ENCODE peak calls at places on chromosomes 1 and 21, in ten cellular contexts. One of them, this sample, is unnamed.

GRCh38 chr1:169928438-169929209 is 34.9 kb upstream of the SCYL3 start:
- DNase-seq in glutamatergic neuron: no peak
- DNase-seq in SK-N-SH: peak; percentile 28
- DNase-seq in esophagus muscularis mucosa: no peak
- DNase-seq in neural crest cell: no peak
- DNase-seq in keratinocyte: no peak
- DNase-seq in pancreas: no peak
- DNase-seq in brain microvascular endothelial cell: no peak
- DNase-seq in foreskin fibroblast: peak; percentile 26
- DNase-seq in psoas muscle: no peak
- DNase-seq in this sample: no peak

GRCh38 chr1:10494754-10495474 is 20.2 kb downstream of the PEX14 start:
- DNase-seq in pancreas: peak; percentile 81
- DNase-seq in glutamatergic neuron: peak; percentile 90
- DNase-seq in keratinocyte: no peak
- DNase-seq in esophagus muscularis mucosa: peak; percentile 93
- DNase-seq in foreskin fibroblast: peak; percentile 44
- DNase-seq in SK-N-SH: peak; percentile 84
- DNase-seq in brain microvascular endothelial cell: peak; percentile 42
- DNase-seq in psoas muscle: peak; percentile 78
- DNase-seq in neural crest cell: peak; percentile 89
- DNase-seq in this sample: peak; percentile 91

GRCh38 chr1:153565529-153566374 is at the start of gene S100A2:
- DNase-seq in esophagus muscularis mucosa: no peak
- DNase-seq in neural crest cell: no peak
- DNase-seq in brain microvascular endothelial cell: peak; percentile 77
- DNase-seq in psoas muscle: peak; percentile 72
- DNase-seq in foreskin fibroblast: peak; percentile 94
- DNase-seq in SK-N-SH: no peak
- DNase-seq in pancreas: peak; percentile 64
- DNase-seq in glutamatergic neuron: no peak
- DNase-seq in keratinocyte: peak; percentile 99
- DNase-seq in this sample: no peak

GRCh38 chr21:26637346-26637745 is 64.3 kb upstream of the CYYR1 start:
- DNase-seq in glutamatergic neuron: no peak
- DNase-seq in brain microvascular endothelial cell: no peak
- DNase-seq in SK-N-SH: no peak
- DNase-seq in neural crest cell: no peak
- DNase-seq in psoas muscle: no peak
- DNase-seq in esophagus muscularis mucosa: no peak
- DNase-seq in keratinocyte: no peak
- DNase-seq in foreskin fibroblast: no peak
- DNase-seq in pancreas: no peak
- DNase-seq in this sample: no peak

GRCh38 chr1:19455353-19455752 is 30.0 kb downstream of the CAPZB start:
- DNase-seq in glutamatergic neuron: no peak
- DNase-seq in SK-N-SH: peak; percentile 47
- DNase-seq in pancreas: no peak
- DNase-seq in neural crest cell: no peak
- DNase-seq in foreskin fibroblast: no peak
- DNase-seq in esophagus muscularis mucosa: no peak
- DNase-seq in brain microvascular endothelial cell: no peak
- DNase-seq in keratinocyte: no peak
- DNase-seq in psoas muscle: no peak
- DNase-seq in this sample: no peak

GRCh38 chr1:60461889-60462595 is 388.5 kb upstream of the C1orf87 start:
- DNase-seq in psoas muscle: no peak
- DNase-seq in SK-N-SH: no peak
- DNase-seq in esophagus muscularis mucosa: no peak
- DNase-seq in neural crest cell: no peak
- DNase-seq in brain microvascular endothelial cell: no peak
- DNase-seq in glutamatergic neuron: no peak
- DNase-seq in foreskin fibroblast: peak; percentile 3
- DNase-seq in pancreas: no peak
- DNase-seq in keratinocyte: no peak
- DNase-seq in this sample: no peak

GRCh38 chr1:235030919-235031596 is 97.6 kb downstream of the TOMM20 start:
- DNase-seq in brain microvascular endothelial cell: no peak
- DNase-seq in esophagus muscularis mucosa: no peak
- DNase-seq in keratinocyte: no peak
- DNase-seq in glutamatergic neuron: no peak
- DNase-seq in pancreas: no peak
- DNase-seq in SK-N-SH: no peak
- DNase-seq in foreskin fibroblast: no peak
- DNase-seq in neural crest cell: no peak
- DNase-seq in psoas muscle: no peak
- DNase-seq in this sample: no peak

GRCh38 chr1:230351516-230351915 is 74.6 kb downstream of the PGBD5 start:
- DNase-seq in foreskin fibroblast: no peak
- DNase-seq in esophagus muscularis mucosa: no peak
- DNase-seq in neural crest cell: no peak
- DNase-seq in pancreas: no peak
- DNase-seq in brain microvascular endothelial cell: no peak
- DNase-seq in glutamatergic neuron: no peak
- DNase-seq in psoas muscle: no peak
- DNase-seq in keratinocyte: no peak
- DNase-seq in SK-N-SH: no peak
- DNase-seq in this sample: no peak

GRCh38 chr1:25973610-25974355 is 24.1 kb downstream of the PAFAH2 start:
- DNase-seq in pancreas: no peak
- DNase-seq in glutamatergic neuron: no peak
- DNase-seq in foreskin fibroblast: no peak
- DNase-seq in neural crest cell: no peak
- DNase-seq in SK-N-SH: no peak
- DNase-seq in keratinocyte: no peak
- DNase-seq in brain microvascular endothelial cell: no peak
- DNase-seq in psoas muscle: no peak
- DNase-seq in esophagus muscularis mucosa: no peak
- DNase-seq in this sample: no peak

GRCh38 chr1:16183765-16184556 is 28.1 kb upstream of the EPHA2 start:
- DNase-seq in glutamatergic neuron: no peak
- DNase-seq in psoas muscle: no peak
- DNase-seq in SK-N-SH: no peak
- DNase-seq in pancreas: no peak
- DNase-seq in esophagus muscularis mucosa: no peak
- DNase-seq in brain microvascular endothelial cell: no peak
- DNase-seq in neural crest cell: no peak
- DNase-seq in keratinocyte: no peak
- DNase-seq in foreskin fibroblast: no peak
- DNase-seq in this sample: no peak

GRCh38 chr1:159958721-159959380 is 4.8 kb upstream of the SLAMF9 start:
- DNase-seq in keratinocyte: no peak
- DNase-seq in neural crest cell: no peak
- DNase-seq in foreskin fibroblast: no peak
- DNase-seq in brain microvascular endothelial cell: no peak
- DNase-seq in pancreas: no peak
- DNase-seq in SK-N-SH: no peak
- DNase-seq in psoas muscle: no peak
- DNase-seq in esophagus muscularis mucosa: no peak
- DNase-seq in glutamatergic neuron: no peak
- DNase-seq in this sample: no peak

GRCh38 chr1:30417701-30418425 is 305.5 kb downstream of the MATN1 start:
- DNase-seq in pancreas: no peak
- DNase-seq in foreskin fibroblast: no peak
- DNase-seq in neural crest cell: peak; percentile 0
- DNase-seq in psoas muscle: no peak
- DNase-seq in keratinocyte: no peak
- DNase-seq in esophagus muscularis mucosa: peak; percentile 42
- DNase-seq in brain microvascular endothelial cell: no peak
- DNase-seq in SK-N-SH: no peak
- DNase-seq in glutamatergic neuron: no peak
- DNase-seq in this sample: peak; percentile 74

GRCh38 chr1:23394664-23395063 is 25.0 kb upstream of the ZNF436 start:
- DNase-seq in glutamatergic neuron: no peak
- DNase-seq in neural crest cell: peak; percentile 18
- DNase-seq in brain microvascular endothelial cell: peak; percentile 47
- DNase-seq in esophagus muscularis mucosa: peak; percentile 97
- DNase-seq in foreskin fibroblast: peak; percentile 72
- DNase-seq in SK-N-SH: peak; percentile 50
- DNase-seq in psoas muscle: peak; percentile 90
- DNase-seq in keratinocyte: no peak
- DNase-seq in pancreas: no peak
- DNase-seq in this sample: no peak

GRCh38 chr1:85450832-85451231 is 14.1 kb downstream of the DDAH1 start:
- DNase-seq in brain microvascular endothelial cell: no peak
- DNase-seq in foreskin fibroblast: no peak
- DNase-seq in keratinocyte: no peak
- DNase-seq in neural crest cell: no peak
- DNase-seq in psoas muscle: peak; percentile 54
- DNase-seq in pancreas: no peak
- DNase-seq in SK-N-SH: no peak
- DNase-seq in esophagus muscularis mucosa: no peak
- DNase-seq in glutamatergic neuron: no peak
- DNase-seq in this sample: no peak

GRCh38 chr1:30190481-30191153 is 532.8 kb downstream of the MATN1 start:
- DNase-seq in psoas muscle: no peak
- DNase-seq in SK-N-SH: no peak
- DNase-seq in brain microvascular endothelial cell: no peak
- DNase-seq in keratinocyte: no peak
- DNase-seq in foreskin fibroblast: no peak
- DNase-seq in pancreas: no peak
- DNase-seq in esophagus muscularis mucosa: peak; percentile 75
- DNase-seq in neural crest cell: no peak
- DNase-seq in glutamatergic neuron: no peak
- DNase-seq in this sample: peak; percentile 51

GRCh38 chr1:36717431-36717830 is 234.7 kb upstream of the CSF3R start:
- DNase-seq in esophagus muscularis mucosa: no peak
- DNase-seq in brain microvascular endothelial cell: no peak
- DNase-seq in psoas muscle: no peak
- DNase-seq in keratinocyte: no peak
- DNase-seq in pancreas: no peak
- DNase-seq in foreskin fibroblast: no peak
- DNase-seq in SK-N-SH: no peak
- DNase-seq in glutamatergic neuron: no peak
- DNase-seq in neural crest cell: no peak
- DNase-seq in this sample: no peak

GRCh38 chr1:43382027-43382771 is 7.4 kb downstream of the MED8 start:
- DNase-seq in SK-N-SH: no peak
- DNase-seq in glutamatergic neuron: no peak
- DNase-seq in brain microvascular endothelial cell: no peak
- DNase-seq in keratinocyte: no peak
- DNase-seq in psoas muscle: no peak
- DNase-seq in esophagus muscularis mucosa: no peak
- DNase-seq in neural crest cell: peak; percentile 28
- DNase-seq in pancreas: no peak
- DNase-seq in foreskin fibroblast: no peak
- DNase-seq in this sample: no peak

GRCh38 chr1:53381790-53382401 is 54.0 kb upstream of the LRP8 start:
- DNase-seq in foreskin fibroblast: peak; percentile 34
- DNase-seq in keratinocyte: no peak
- DNase-seq in SK-N-SH: no peak
- DNase-seq in neural crest cell: no peak
- DNase-seq in esophagus muscularis mucosa: no peak
- DNase-seq in glutamatergic neuron: no peak
- DNase-seq in pancreas: no peak
- DNase-seq in brain microvascular endothelial cell: peak; percentile 69
- DNase-seq in psoas muscle: no peak
- DNase-seq in this sample: no peak

GRCh38 chr1:173489929-173490328 is 12.8 kb downstream of the PRDX6 start:
- DNase-seq in SK-N-SH: no peak
- DNase-seq in foreskin fibroblast: no peak
- DNase-seq in pancreas: no peak
- DNase-seq in brain microvascular endothelial cell: no peak
- DNase-seq in psoas muscle: no peak
- DNase-seq in glutamatergic neuron: no peak
- DNase-seq in keratinocyte: no peak
- DNase-seq in esophagus muscularis mucosa: no peak
- DNase-seq in neural crest cell: no peak
- DNase-seq in this sample: no peak
- TF ChIP-seq CTCF in SK-N-SH: no peak
- TF ChIP-seq CTCF in foreskin fibroblast: no peak
- TF ChIP-seq CTCF in pancreas: no peak
- TF ChIP-seq CTCF in brain microvascular endothelial cell: no peak
- TF ChIP-seq CTCF in psoas muscle: no peak
- TF ChIP-seq CTCF in glutamatergic neuron: no peak
- TF ChIP-seq CTCF in keratinocyte: no peak
- TF ChIP-seq CTCF in esophagus muscularis mucosa: no peak
- TF ChIP-seq CTCF in neural crest cell: no peak
- TF ChIP-seq CTCF in this sample: no peak

DNA sequence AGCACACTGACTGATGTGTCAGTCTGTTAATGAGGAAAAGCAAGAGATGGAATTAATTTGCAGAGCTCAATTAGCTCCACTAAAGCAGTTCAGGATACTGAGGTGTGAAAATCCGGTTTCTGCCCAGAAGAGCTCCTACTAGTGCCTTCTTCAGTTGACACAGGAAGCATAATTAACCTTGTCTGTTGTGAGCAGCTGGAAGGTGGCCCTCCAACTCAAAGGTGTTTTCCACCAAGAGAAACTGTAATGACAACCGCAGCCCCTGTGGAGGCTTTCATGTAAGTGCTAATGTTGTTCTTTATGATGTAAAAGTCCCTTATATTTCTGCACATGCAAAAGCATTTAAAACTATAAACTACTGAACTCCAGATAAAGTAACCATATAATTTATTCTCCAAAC is 44.2 kb downstream of the PCNX2 start:
- DNase-seq in psoas muscle: no peak
- DNase-seq in esophagus muscularis mucosa: no peak
- DNase-seq in neural crest cell: no peak
- DNase-seq in keratinocyte: no peak
- DNase-seq in brain microvascular endothelial cell: no peak
- DNase-seq in pancreas: no peak
- DNase-seq in foreskin fibroblast: no peak
- DNase-seq in glutamatergic neuron: no peak
- DNase-seq in SK-N-SH: no peak
- DNase-seq in this sample: no peak
- TF ChIP-seq CTCF in psoas muscle: no peak
- TF ChIP-seq CTCF in esophagus muscularis mucosa: no peak
- TF ChIP-seq CTCF in neural crest cell: no peak
- TF ChIP-seq CTCF in keratinocyte: no peak
- TF ChIP-seq CTCF in brain microvascular endothelial cell: no peak
- TF ChIP-seq CTCF in pancreas: no peak
- TF ChIP-seq CTCF in foreskin fibroblast: no peak
- TF ChIP-seq CTCF in glutamatergic neuron: no peak
- TF ChIP-seq CTCF in SK-N-SH: no peak
- TF ChIP-seq CTCF in this sample: no peak

GRCh38 chr1:190619724-190620123 is 142.1 kb upstream of the BRINP3 start:
- DNase-seq in SK-N-SH: no peak
- DNase-seq in glutamatergic neuron: no peak
- DNase-seq in psoas muscle: no peak
- DNase-seq in brain microvascular endothelial cell: no peak
- DNase-seq in foreskin fibroblast: no peak
- DNase-seq in keratinocyte: no peak
- DNase-seq in esophagus muscularis mucosa: no peak
- DNase-seq in neural crest cell: no peak
- DNase-seq in pancreas: no peak
- DNase-seq in this sample: no peak

GRCh38 chr1:190615818-190616217 is 138.2 kb upstream of the BRINP3 start:
- DNase-seq in esophagus muscularis mucosa: no peak
- DNase-seq in brain microvascular endothelial cell: no peak
- DNase-seq in psoas muscle: no peak
- DNase-seq in pancreas: no peak
- DNase-seq in foreskin fibroblast: no peak
- DNase-seq in neural crest cell: no peak
- DNase-seq in SK-N-SH: no peak
- DNase-seq in glutamatergic neuron: no peak
- DNase-seq in keratinocyte: no peak
- DNase-seq in this sample: no peak
- TF ChIP-seq CTCF in esophagus muscularis mucosa: no peak
- TF ChIP-seq CTCF in brain microvascular endothelial cell: no peak
- TF ChIP-seq CTCF in psoas muscle: no peak
- TF ChIP-seq CTCF in pancreas: no peak
- TF ChIP-seq CTCF in foreskin fibroblast: no peak
- TF ChIP-seq CTCF in neural crest cell: no peak
- TF ChIP-seq CTCF in SK-N-SH: peak; percentile 24
- TF ChIP-seq CTCF in glutamatergic neuron: no peak
- TF ChIP-seq CTCF in keratinocyte: no peak
- TF ChIP-seq CTCF in this sample: no peak

GRCh38 chr1:216111842-216112241 is 311.4 kb downstream of the USH2A start:
- DNase-seq in esophagus muscularis mucosa: no peak
- DNase-seq in keratinocyte: no peak
- DNase-seq in psoas muscle: no peak
- DNase-seq in foreskin fibroblast: no peak
- DNase-seq in glutamatergic neuron: no peak
- DNase-seq in pancreas: no peak
- DNase-seq in neural crest cell: no peak
- DNase-seq in SK-N-SH: no peak
- DNase-seq in brain microvascular endothelial cell: no peak
- DNase-seq in this sample: no peak
- TF ChIP-seq CTCF in esophagus muscularis mucosa: no peak
- TF ChIP-seq CTCF in keratinocyte: peak; percentile 33
- TF ChIP-seq CTCF in psoas muscle: no peak
- TF ChIP-seq CTCF in foreskin fibroblast: peak; percentile 23
- TF ChIP-seq CTCF in glutamatergic neuron: no peak
- TF ChIP-seq CTCF in pancreas: no peak
- TF ChIP-seq CTCF in neural crest cell: no peak
- TF ChIP-seq CTCF in SK-N-SH: peak; percentile 53
- TF ChIP-seq CTCF in brain microvascular endothelial cell: peak; percentile 6
- TF ChIP-seq CTCF in this sample: peak; percentile 42

This sample was measured in osteocyte.